ENCODE peak calls at places on chromosomes 5 and 9, in six cellular contexts. M, A, X, O, K and N are unnamed samples.

GRCh38 chr5:179143446-179143845 is 83.3 kb downstream of the ZNF354C start:
- DNase-seq in A (no peak), K (peak; percentile 60), X (peak; percentile 52), O (peak; percentile 20), M (no peak), N (peak; percentile 65)

GRCh38 chr5:78519198-78519941 is 129.2 kb downstream of the LHFPL2 start:
- DNase-seq in K (no peak), M (no peak), X (no peak), A (no peak), O (no peak), N (no peak)

GRCh38 chr5:25649628-25650265 is 1005.0 kb upstream of the CDH10 start:
- DNase-seq in X (no peak), K (no peak), M (no peak), A (no peak), O (no peak), N (peak; percentile 0)

GRCh38 chr5:148697821-148698196 is 43.5 kb upstream of the HTR4 start:
- DNase-seq in K (no peak), M (no peak), O (no peak), X (no peak), A (no peak), N (no peak)

GRCh38 chr5:34691326-34691725 is 35.2 kb downstream of the RAI14 start:
- DNase-seq in O (no peak), A (no peak), M (no peak), X (no peak), K (no peak), N (peak; percentile 56)

GRCh38 chr5:115351356-115352195 is 55.1 kb upstream of the CCDC112 start:
- DNase-seq in K (no peak), O (peak; percentile 72), X (peak; percentile 71), M (no peak), A (no peak), N (peak; percentile 53)

GRCh38 chr9:105877719-105878118 is 183.4 kb downstream of the TMEM38B start:
- DNase-seq in K (no peak), X (no peak), A (no peak), O (no peak), M (no peak), N (no peak)

GRCh38 chr9:129487658-129488483 is 133.0 kb downstream of the C9orf50 start:
- DNase-seq in K (peak; percentile 57), A (no peak), O (peak; percentile 82), M (peak; percentile 91), X (peak; percentile 73), N (peak; percentile 78)

GRCh38 chr5:51618234-51618633 is 235.0 kb downstream of the ISL1 start:
- DNase-seq in M (no peak), K (no peak), O (no peak), A (no peak), X (peak; percentile 5), N (no peak)

GRCh38 chr9:128124873-128125574 is 2.5 kb downstream of the PTGES2 start:
- DNase-seq in A (no peak), O (peak; percentile 78), M (peak; percentile 80), X (peak; percentile 74), K (peak; percentile 92), N (peak; percentile 66)

GRCh38 chr5:27315541-27316282 is 277.3 kb upstream of the CDH9 start:
- DNase-seq in X (peak; percentile 6), A (no peak), K (peak; percentile 12), M (no peak), O (peak; percentile 86), N (peak; percentile 73)

GRCh38 chr5:35129921-35130485 is 82.3 kb upstream of the AGXT2 start:
- DNase-seq in X (peak; percentile 67), O (peak; percentile 22), M (no peak), K (no peak), A (no peak), N (no peak)

GRCh38 chr5:127229185-127229889 is 61.3 kb upstream of the MEGF10 start:
- DNase-seq in X (peak; percentile 72), M (peak; percentile 78), O (peak; percentile 41), K (peak; percentile 68), A (peak; percentile 71), N (peak; percentile 46)

GRCh38 chr5:34847056-34847455 is 8.1 kb downstream of the TTC23L start:
- DNase-seq in M (no peak), X (no peak), O (no peak), K (no peak), A (no peak), N (no peak)

GRCh38 chr5:157977957-157978505 is 119.1 kb upstream of the CLINT1 start:
- DNase-seq in M (no peak), K (no peak), O (no peak), X (no peak), A (no peak), N (no peak)

GRCh38 chr5:127851964-127852363 is 148.8 kb downstream of the CCDC192 start:
- DNase-seq in A (no peak), X (no peak), K (no peak), O (no peak), M (no peak), N (no peak)

GRCh38 chr9:108972186-108972585 is 38.0 kb downstream of the ABITRAM start:
- DNase-seq in X (no peak), M (no peak), A (no peak), K (no peak), O (peak; percentile 83), N (no peak)

GRCh38 chr5:125125031-125125823 is 378.8 kb upstream of the ZNF608 start:
- DNase-seq in M (no peak), X (no peak), K (no peak), A (no peak), O (peak; percentile 39), N (no peak)

GRCh38 chr5:88480245-88480644 is 211.6 kb upstream of the TMEM161B start:
- DNase-seq in X (no peak), A (no peak), M (no peak), O (no peak), K (no peak), N (no peak)

GRCh38 chr5:17412760-17413671 is 85.0 kb upstream of the TAF11L2 start:
- DNase-seq in O (no peak), X (no peak), A (no peak), K (no peak), M (no peak), N (no peak)

GRCh38 chr5:97131139-97131710 is 11.2 kb downstream of the LIX1 start:
- DNase-seq in X (peak; percentile 39), O (peak; percentile 13), A (no peak), M (no peak), K (no peak), N (peak; percentile 25)

GRCh38 chr9:73577867-73578266 is 426.2 kb downstream of the ANXA1 start:
- DNase-seq in X (peak; percentile 30), O (peak; percentile 85), M (no peak), K (no peak), A (no peak), N (peak; percentile 44)

GRCh38 chr5:147481857-147482256 is 28.0 kb downstream of the DPYSL3 start:
- DNase-seq in O (peak; percentile 80), A (no peak), K (no peak), M (no peak), X (peak; percentile 62), N (peak; percentile 85)

GRCh38 chr9:23160491-23160890 is 665.5 kb downstream of the ELAVL2 start:
- DNase-seq in O (no peak), M (no peak), X (no peak), A (no peak), K (no peak), N (no peak)

GRCh38 chr5:106699198-106699597 is 971.5 kb downstream of the EFNA5 start:
- DNase-seq in M (no peak), O (no peak), K (peak; percentile 69), X (no peak), A (no peak), N (no peak)
- TF ChIP-seq CTCF in M (no peak), O (peak; percentile 4), K (no peak), X (no peak), A (no peak), N (peak; percentile 1)

DNA sequence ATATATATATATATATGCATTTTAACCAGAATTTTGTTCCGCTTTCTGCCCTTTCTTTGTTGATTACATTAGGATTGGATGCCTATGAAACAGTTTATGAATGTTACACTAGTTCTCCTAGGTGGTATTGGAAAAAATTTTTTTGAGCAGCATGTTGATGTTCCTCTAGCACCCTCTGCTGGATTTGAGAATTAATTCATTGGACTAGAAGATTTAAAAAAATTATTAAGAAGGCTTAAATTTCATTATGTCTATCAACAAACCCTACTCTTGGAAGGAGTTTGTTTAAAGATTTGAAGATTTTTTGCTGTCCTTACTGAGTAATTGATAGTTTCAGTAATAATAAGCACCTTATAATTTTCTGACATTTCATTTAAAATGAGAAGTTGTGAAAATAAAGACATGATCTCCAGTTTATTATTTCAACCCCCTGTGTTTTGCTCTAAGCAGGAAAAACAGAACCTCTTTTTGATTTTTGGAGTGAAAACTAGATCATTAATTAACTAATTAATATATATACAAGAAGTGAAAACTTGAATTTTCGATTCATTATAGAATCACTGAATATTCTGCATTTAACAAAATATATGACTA is 89.6 kb downstream of the CCDC171 start:
- DNase-seq in K (no peak), O (peak; percentile 77), A (no peak), M (no peak), X (peak; percentile 59), N (peak; percentile 73)
- TF ChIP-seq CTCF in K (peak; percentile 34), O (peak; percentile 64), A (peak; percentile 36), M (no peak), X (peak; percentile 34), N (peak; percentile 44)

GRCh38 chr5:74322944-74323343 is 317.6 kb downstream of the ENC1 start:
- DNase-seq in M (no peak), X (no peak), O (no peak), A (no peak), K (no peak), N (no peak)
- TF ChIP-seq CTCF in M (no peak), X (no peak), O (peak; percentile 26), A (no peak), K (no peak), N (no peak)

GRCh38 chr9:134138292-134138691 is 2.4 kb downstream of the WDR5 start:
- DNase-seq in A (no peak), K (no peak), O (no peak), X (no peak), M (no peak), N (no peak)

GRCh38 chr9:134134949-134135342 is 936 bp upstream of the WDR5 start:
- DNase-seq in X (no peak), A (no peak), K (no peak), M (no peak), O (no peak), N (no peak)

GRCh38 chr9:134136997-134137302 is 1.1 kb downstream of the WDR5 start:
- DNase-seq in A (no peak), K (no peak), X (no peak), O (no peak), M (no peak), N (no peak)

GRCh38 chr9:134136117-134136996 is 475 bp downstream of the WDR5 start:
- DNase-seq in X (peak; percentile 55), O (peak; percentile 37), M (no peak), K (peak; percentile 44), A (no peak), N (peak; percentile 24)

DNA sequence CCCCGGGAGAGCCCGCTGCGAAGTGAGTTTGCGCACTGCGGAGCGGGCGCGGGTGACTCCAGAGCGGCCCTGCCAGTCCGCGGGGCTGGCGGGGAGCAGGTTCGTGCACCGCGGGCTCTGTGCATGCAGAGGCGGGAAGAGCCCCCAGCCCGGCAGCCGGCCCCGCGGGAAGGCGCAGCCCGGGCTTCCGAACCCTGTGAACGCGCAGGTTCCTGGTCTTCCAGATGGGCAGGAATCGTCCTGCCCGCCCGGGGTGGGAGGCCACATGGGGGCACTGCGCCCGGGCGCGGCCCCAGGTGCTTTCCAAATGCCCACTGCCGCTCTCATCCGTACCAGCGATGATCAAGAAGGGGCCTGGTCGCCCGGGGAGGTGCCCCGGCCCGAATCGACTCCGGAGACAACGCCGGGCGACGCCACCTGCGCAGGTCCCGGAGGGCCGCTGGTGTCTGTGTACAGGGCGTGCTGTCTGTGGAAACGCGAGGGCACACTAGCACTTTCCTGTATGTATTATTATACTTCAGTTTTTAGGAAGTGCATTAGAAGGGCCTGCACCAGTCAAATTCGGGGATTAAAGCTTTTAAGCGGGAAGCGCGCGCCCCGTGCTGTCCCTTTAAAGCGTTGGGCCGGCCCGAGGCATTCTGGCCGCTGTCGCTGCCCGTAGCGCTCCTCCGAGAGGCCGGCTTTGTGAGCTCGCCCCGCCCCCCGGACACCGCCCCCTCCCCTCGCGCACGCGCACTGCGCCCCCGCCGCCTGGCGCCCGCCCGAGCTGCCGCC is at the start of gene WDR5:
- DNase-seq in A (peak; percentile 92), K (peak; percentile 89), M (peak; percentile 96), X (peak; percentile 97), O (peak; percentile 92), N (peak; percentile 92)
- TF ChIP-seq CTCF in A (no peak), K (no peak), M (no peak), X (no peak), O (no peak), N (peak; percentile 14)